ENCODE peak calls at places on chromosomes 5 and 9, in seven cellular contexts. One of them, this sample, is unnamed.
A peak's percentile ranks its signal among the peaks of the same experiment; 100 is the strongest.

GRCh38 chr9:72592501-72593403 is 71.3 kb downstream of the TMC1 start:
- DNase-seq in body of pancreas: peak; percentile 65
- DNase-seq in CD4-positive, alpha-beta memory T cell: peak; percentile 58
- DNase-seq in Panc1: peak; percentile 59
- DNase-seq in endodermal cell: peak; percentile 56
- DNase-seq in heart left ventricle: no peak
- DNase-seq in CD4-positive, CD25-positive, alpha-beta regulatory T cell: peak; percentile 52
- DNase-seq in this sample: no peak

GRCh38 chr5:150590979-150591411 is 49.5 kb upstream of the SYNPO start:
- DNase-seq in Panc1: no peak
- DNase-seq in body of pancreas: no peak
- DNase-seq in heart left ventricle: no peak
- DNase-seq in CD4-positive, alpha-beta memory T cell: no peak
- DNase-seq in CD4-positive, CD25-positive, alpha-beta regulatory T cell: no peak
- DNase-seq in endodermal cell: peak; percentile 64
- DNase-seq in this sample: peak; percentile 38

GRCh38 chr5:38434981-38435710 is 121.3 kb downstream of the LIFR start:
- DNase-seq in CD4-positive, CD25-positive, alpha-beta regulatory T cell: no peak
- DNase-seq in endodermal cell: no peak
- DNase-seq in heart left ventricle: no peak
- DNase-seq in body of pancreas: no peak
- DNase-seq in CD4-positive, alpha-beta memory T cell: no peak
- DNase-seq in Panc1: no peak
- DNase-seq in this sample: no peak

GRCh38 chr5:53507013-53507412 is 26.6 kb downstream of the FST start:
- DNase-seq in heart left ventricle: no peak
- DNase-seq in endodermal cell: no peak
- DNase-seq in CD4-positive, CD25-positive, alpha-beta regulatory T cell: no peak
- DNase-seq in body of pancreas: no peak
- DNase-seq in CD4-positive, alpha-beta memory T cell: no peak
- DNase-seq in Panc1: no peak
- DNase-seq in this sample: no peak

GRCh38 chr5:171596391-171596878 is 177.0 kb downstream of the FGF18 start:
- DNase-seq in Panc1: no peak
- DNase-seq in body of pancreas: no peak
- DNase-seq in endodermal cell: peak; percentile 86
- DNase-seq in CD4-positive, CD25-positive, alpha-beta regulatory T cell: no peak
- DNase-seq in heart left ventricle: peak; percentile 88
- DNase-seq in CD4-positive, alpha-beta memory T cell: no peak
- DNase-seq in this sample: peak; percentile 74

GRCh38 chr5:16304846-16305245 is 125.3 kb upstream of the MARCHF11 start:
- DNase-seq in Panc1: no peak
- DNase-seq in CD4-positive, alpha-beta memory T cell: no peak
- DNase-seq in endodermal cell: no peak
- DNase-seq in heart left ventricle: no peak
- DNase-seq in body of pancreas: no peak
- DNase-seq in CD4-positive, CD25-positive, alpha-beta regulatory T cell: no peak
- DNase-seq in this sample: no peak

GRCh38 chr9:93116049-93116961 is 17.7 kb downstream of the NINJ1 start:
- DNase-seq in heart left ventricle: peak; percentile 86
- DNase-seq in Panc1: no peak
- DNase-seq in CD4-positive, CD25-positive, alpha-beta regulatory T cell: no peak
- DNase-seq in CD4-positive, alpha-beta memory T cell: no peak
- DNase-seq in endodermal cell: peak; percentile 62
- DNase-seq in body of pancreas: peak; percentile 88
- DNase-seq in this sample: peak; percentile 94

GRCh38 chr5:174454464-174454863 is 269.9 kb upstream of the MSX2 start:
- DNase-seq in body of pancreas: no peak
- DNase-seq in CD4-positive, alpha-beta memory T cell: peak; percentile 55
- DNase-seq in heart left ventricle: no peak
- DNase-seq in endodermal cell: no peak
- DNase-seq in CD4-positive, CD25-positive, alpha-beta regulatory T cell: peak; percentile 12
- DNase-seq in Panc1: no peak
- DNase-seq in this sample: no peak

GRCh38 chr9:78989031-78989658 is 582.6 kb upstream of the TLE4 start:
- DNase-seq in heart left ventricle: no peak
- DNase-seq in endodermal cell: no peak
- DNase-seq in CD4-positive, CD25-positive, alpha-beta regulatory T cell: no peak
- DNase-seq in body of pancreas: no peak
- DNase-seq in CD4-positive, alpha-beta memory T cell: no peak
- DNase-seq in Panc1: no peak
- DNase-seq in this sample: no peak

GRCh38 chr5:167582263-167582662 is 709.2 kb upstream of the WWC1 start:
- DNase-seq in body of pancreas: no peak
- DNase-seq in Panc1: no peak
- DNase-seq in endodermal cell: no peak
- DNase-seq in CD4-positive, CD25-positive, alpha-beta regulatory T cell: no peak
- DNase-seq in CD4-positive, alpha-beta memory T cell: no peak
- DNase-seq in heart left ventricle: no peak
- DNase-seq in this sample: no peak

GRCh38 chr5:54171645-54172384 is 138.6 kb downstream of the ARL15 start:
- DNase-seq in heart left ventricle: no peak
- DNase-seq in endodermal cell: no peak
- DNase-seq in CD4-positive, CD25-positive, alpha-beta regulatory T cell: no peak
- DNase-seq in body of pancreas: peak; percentile 67
- DNase-seq in Panc1: no peak
- DNase-seq in CD4-positive, alpha-beta memory T cell: no peak
- DNase-seq in this sample: no peak

GRCh38 chr5:152556779-152557178 is 151.7 kb upstream of the NMUR2 start:
- DNase-seq in heart left ventricle: no peak
- DNase-seq in Panc1: no peak
- DNase-seq in CD4-positive, alpha-beta memory T cell: no peak
- DNase-seq in endodermal cell: no peak
- DNase-seq in body of pancreas: peak; percentile 7
- DNase-seq in CD4-positive, CD25-positive, alpha-beta regulatory T cell: no peak
- DNase-seq in this sample: no peak

GRCh38 chr9:134959126-134959970 is 41.6 kb upstream of the FCN1 start:
- DNase-seq in heart left ventricle: no peak
- DNase-seq in CD4-positive, alpha-beta memory T cell: no peak
- DNase-seq in endodermal cell: peak; percentile 22
- DNase-seq in body of pancreas: no peak
- DNase-seq in Panc1: no peak
- DNase-seq in CD4-positive, CD25-positive, alpha-beta regulatory T cell: no peak
- DNase-seq in this sample: peak; percentile 19

GRCh38 chr9:113011911-113012381 is at the start of gene ZNF883:
- DNase-seq in CD4-positive, alpha-beta memory T cell: peak; percentile 42
- DNase-seq in body of pancreas: peak; percentile 62
- DNase-seq in heart left ventricle: peak; percentile 71
- DNase-seq in Panc1: no peak
- DNase-seq in CD4-positive, CD25-positive, alpha-beta regulatory T cell: peak; percentile 26
- DNase-seq in endodermal cell: peak; percentile 93
- DNase-seq in this sample: peak; percentile 67

GRCh38 chr5:11715797-11716196 is 188.4 kb downstream of the CTNND2 start:
- DNase-seq in Panc1: no peak
- DNase-seq in endodermal cell: no peak
- DNase-seq in CD4-positive, alpha-beta memory T cell: no peak
- DNase-seq in CD4-positive, CD25-positive, alpha-beta regulatory T cell: no peak
- DNase-seq in body of pancreas: no peak
- DNase-seq in heart left ventricle: no peak
- DNase-seq in this sample: no peak

GRCh38 chr9:124347206-124347967 is 67.9 kb downstream of the PSMB7 start:
- DNase-seq in endodermal cell: no peak
- DNase-seq in Panc1: no peak
- DNase-seq in CD4-positive, CD25-positive, alpha-beta regulatory T cell: no peak
- DNase-seq in heart left ventricle: peak; percentile 41
- DNase-seq in CD4-positive, alpha-beta memory T cell: no peak
- DNase-seq in body of pancreas: no peak
- DNase-seq in this sample: peak; percentile 27

GRCh38 chr5:123116063-123116462 is 27.0 kb downstream of the PRDM6 start:
- DNase-seq in heart left ventricle: no peak
- DNase-seq in body of pancreas: no peak
- DNase-seq in CD4-positive, alpha-beta memory T cell: no peak
- DNase-seq in Panc1: no peak
- DNase-seq in CD4-positive, CD25-positive, alpha-beta regulatory T cell: no peak
- DNase-seq in endodermal cell: no peak
- DNase-seq in this sample: no peak

GRCh38 chr9:127965953-127966352 is 14.8 kb downstream of the EEIG1 start:
- DNase-seq in Panc1: no peak
- DNase-seq in CD4-positive, CD25-positive, alpha-beta regulatory T cell: no peak
- DNase-seq in endodermal cell: no peak
- DNase-seq in heart left ventricle: no peak
- DNase-seq in CD4-positive, alpha-beta memory T cell: no peak
- DNase-seq in body of pancreas: no peak
- DNase-seq in this sample: no peak

GRCh38 chr5:1515311-1515920 is 8.3 kb downstream of the LPCAT1 start:
- DNase-seq in body of pancreas: peak; percentile 1
- DNase-seq in Panc1: no peak
- DNase-seq in CD4-positive, CD25-positive, alpha-beta regulatory T cell: no peak
- DNase-seq in CD4-positive, alpha-beta memory T cell: no peak
- DNase-seq in endodermal cell: peak; percentile 67
- DNase-seq in heart left ventricle: peak; percentile 51
- DNase-seq in this sample: peak; percentile 34

GRCh38 chr5:81269751-81270686 is 31.4 kb upstream of the ZCCHC9 start:
- DNase-seq in Panc1: no peak
- DNase-seq in CD4-positive, CD25-positive, alpha-beta regulatory T cell: no peak
- DNase-seq in heart left ventricle: no peak
- DNase-seq in endodermal cell: peak; percentile 82
- DNase-seq in body of pancreas: no peak
- DNase-seq in CD4-positive, alpha-beta memory T cell: no peak
- DNase-seq in this sample: peak; percentile 51

GRCh38 chr9:118262191-118262590 is 558.0 kb downstream of the TLR4 start:
- DNase-seq in body of pancreas: no peak
- DNase-seq in CD4-positive, CD25-positive, alpha-beta regulatory T cell: no peak
- DNase-seq in Panc1: no peak
- DNase-seq in CD4-positive, alpha-beta memory T cell: no peak
- DNase-seq in heart left ventricle: no peak
- DNase-seq in endodermal cell: no peak
- DNase-seq in this sample: no peak

GRCh38 chr5:178625679-178626483 is 969 bp downstream of the CLK4 start:
- DNase-seq in CD4-positive, alpha-beta memory T cell: no peak
- DNase-seq in body of pancreas: no peak
- DNase-seq in CD4-positive, CD25-positive, alpha-beta regulatory T cell: no peak
- DNase-seq in endodermal cell: no peak
- DNase-seq in heart left ventricle: no peak
- DNase-seq in Panc1: no peak
- DNase-seq in this sample: no peak

GRCh38 chr9:109806506-109807115 is 26.6 kb downstream of the PALM2AKAP2 start:
- DNase-seq in CD4-positive, CD25-positive, alpha-beta regulatory T cell: no peak
- DNase-seq in heart left ventricle: no peak
- DNase-seq in body of pancreas: no peak
- DNase-seq in CD4-positive, alpha-beta memory T cell: no peak
- DNase-seq in Panc1: no peak
- DNase-seq in endodermal cell: no peak
- DNase-seq in this sample: no peak

DNA sequence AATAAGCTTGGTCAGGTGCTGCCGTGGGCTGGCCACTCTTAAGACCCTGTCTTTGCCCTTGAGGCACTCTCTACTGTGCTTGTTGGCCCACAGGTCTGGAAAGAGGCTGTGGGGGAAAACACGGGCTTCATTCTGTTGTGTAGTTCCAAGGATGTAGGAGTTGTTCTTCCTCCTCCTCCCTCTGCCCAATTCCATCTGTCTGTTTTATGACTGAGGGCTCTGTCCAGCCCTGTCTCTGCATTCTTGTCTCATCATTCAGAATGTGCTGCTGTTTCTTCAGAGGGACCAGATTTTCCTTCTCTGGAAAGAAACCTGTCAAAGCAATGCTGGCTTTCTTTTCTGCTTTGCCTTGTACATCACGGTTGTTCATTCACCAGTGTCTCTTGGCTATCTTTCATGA is 84.1 kb downstream of the MAP1B start:
- DNase-seq in Panc1: no peak
- DNase-seq in endodermal cell: no peak
- DNase-seq in heart left ventricle: no peak
- DNase-seq in CD4-positive, CD25-positive, alpha-beta regulatory T cell: no peak
- DNase-seq in body of pancreas: no peak
- DNase-seq in CD4-positive, alpha-beta memory T cell: no peak
- DNase-seq in this sample: no peak
- H3K36me3 ChIP-seq in Panc1: no peaks in the 10 kb centered on the region
- H3K36me3 ChIP-seq in endodermal cell: peaks cover 96% of the 10 kb centered on the region
- H3K36me3 ChIP-seq in heart left ventricle: peaks cover 60% of the 10 kb centered on the region
- H3K36me3 ChIP-seq in CD4-positive, CD25-positive, alpha-beta regulatory T cell: no peaks in the 10 kb centered on the region
- H3K36me3 ChIP-seq in body of pancreas: no peaks in the 10 kb centered on the region
- H3K36me3 ChIP-seq in CD4-positive, alpha-beta memory T cell: no peaks in the 10 kb centered on the region
- H3K36me3 ChIP-seq in this sample: no peaks in the 10 kb centered on the region

GRCh38 chr9:107874591-107875374 is 385.2 kb upstream of the KLF4 start:
- DNase-seq in endodermal cell: no peak
- DNase-seq in heart left ventricle: no peak
- DNase-seq in CD4-positive, CD25-positive, alpha-beta regulatory T cell: no peak
- DNase-seq in Panc1: no peak
- DNase-seq in CD4-positive, alpha-beta memory T cell: no peak
- DNase-seq in body of pancreas: no peak
- DNase-seq in this sample: no peak
- H3K4me3 ChIP-seq in endodermal cell: no peak overlapping the region
- H3K4me3 ChIP-seq in heart left ventricle: no peak overlapping the region
- H3K4me3 ChIP-seq in CD4-positive, CD25-positive, alpha-beta regulatory T cell: no peak overlapping the region
- H3K4me3 ChIP-seq in Panc1: no peak overlapping the region
- H3K4me3 ChIP-seq in CD4-positive, alpha-beta memory T cell: no peak overlapping the region
- H3K4me3 ChIP-seq in body of pancreas: no peak overlapping the region
- H3K4me3 ChIP-seq in this sample: no peak overlapping the region

DNA sequence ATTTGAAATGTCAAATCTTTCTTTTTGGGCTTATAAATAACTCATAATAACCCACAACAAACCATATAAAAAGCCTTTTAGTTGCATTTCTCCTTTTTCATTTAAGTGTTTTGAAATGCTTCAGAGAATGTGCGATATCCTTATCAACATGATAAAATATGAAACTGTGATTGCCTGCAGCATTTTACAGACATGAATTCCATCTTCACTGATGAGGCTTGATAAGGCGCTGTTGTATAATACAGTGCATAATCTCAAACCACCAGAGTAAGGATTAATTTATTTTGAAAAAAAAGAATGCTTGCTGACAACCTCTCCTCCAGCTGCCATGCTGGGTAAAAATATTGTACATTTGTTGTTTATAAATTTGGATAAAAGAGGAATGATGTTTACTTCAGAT is 216.8 kb downstream of the PBX3 start:
- DNase-seq in CD4-positive, alpha-beta memory T cell: no peak
- DNase-seq in CD4-positive, CD25-positive, alpha-beta regulatory T cell: no peak
- DNase-seq in endodermal cell: no peak
- DNase-seq in body of pancreas: no peak
- DNase-seq in Panc1: no peak
- DNase-seq in heart left ventricle: no peak
- DNase-seq in this sample: no peak
- H3K36me3 ChIP-seq in CD4-positive, alpha-beta memory T cell: peaks cover 5% of the 10 kb centered on the region
- H3K36me3 ChIP-seq in CD4-positive, CD25-positive, alpha-beta regulatory T cell: peaks cover 13% of the 10 kb centered on the region
- H3K36me3 ChIP-seq in endodermal cell: peaks cover 51% of the 10 kb centered on the region
- H3K36me3 ChIP-seq in body of pancreas: no peaks in the 10 kb centered on the region
- H3K36me3 ChIP-seq in Panc1: no peaks in the 10 kb centered on the region
- H3K36me3 ChIP-seq in heart left ventricle: peaks cover 73% of the 10 kb centered on the region
- H3K36me3 ChIP-seq in this sample: no peaks in the 10 kb centered on the region

GRCh38 chr9:16312116-16312515 is 558.4 kb downstream of the BNC2 start:
- DNase-seq in heart left ventricle: no peak
- DNase-seq in endodermal cell: no peak
- DNase-seq in Panc1: no peak
- DNase-seq in CD4-positive, alpha-beta memory T cell: no peak
- DNase-seq in CD4-positive, CD25-positive, alpha-beta regulatory T cell: no peak
- DNase-seq in body of pancreas: no peak
- DNase-seq in this sample: no peak

GRCh38 chr9:16309350-16310271 is 560.9 kb downstream of the BNC2 start:
- DNase-seq in endodermal cell: no peak
- DNase-seq in CD4-positive, alpha-beta memory T cell: no peak
- DNase-seq in body of pancreas: peak; percentile 30
- DNase-seq in Panc1: no peak
- DNase-seq in CD4-positive, CD25-positive, alpha-beta regulatory T cell: no peak
- DNase-seq in heart left ventricle: peak; percentile 65
- DNase-seq in this sample: no peak

GRCh38 chr9:16308645-16309044 is 561.8 kb downstream of the BNC2 start:
- DNase-seq in body of pancreas: no peak
- DNase-seq in endodermal cell: no peak
- DNase-seq in heart left ventricle: no peak
- DNase-seq in CD4-positive, CD25-positive, alpha-beta regulatory T cell: no peak
- DNase-seq in CD4-positive, alpha-beta memory T cell: no peak
- DNase-seq in Panc1: no peak
- DNase-seq in this sample: no peak

GRCh38 chr9:16312962-16313546 is 557.4 kb downstream of the BNC2 start:
- DNase-seq in CD4-positive, CD25-positive, alpha-beta regulatory T cell: no peak
- DNase-seq in heart left ventricle: no peak
- DNase-seq in CD4-positive, alpha-beta memory T cell: no peak
- DNase-seq in endodermal cell: no peak
- DNase-seq in Panc1: no peak
- DNase-seq in body of pancreas: no peak
- DNase-seq in this sample: no peak

GRCh38 chr9:16310288-16311145 is 560.0 kb downstream of the BNC2 start:
- DNase-seq in body of pancreas: no peak
- DNase-seq in CD4-positive, CD25-positive, alpha-beta regulatory T cell: no peak
- DNase-seq in heart left ventricle: no peak
- DNase-seq in CD4-positive, alpha-beta memory T cell: no peak
- DNase-seq in endodermal cell: no peak
- DNase-seq in Panc1: no peak
- DNase-seq in this sample: no peak
- H3K4me3 ChIP-seq in body of pancreas: no peak overlapping the region
- H3K4me3 ChIP-seq in CD4-positive, CD25-positive, alpha-beta regulatory T cell: no peak overlapping the region
- H3K4me3 ChIP-seq in heart left ventricle: no peak overlapping the region
- H3K4me3 ChIP-seq in CD4-positive, alpha-beta memory T cell: no peak overlapping the region
- H3K4me3 ChIP-seq in endodermal cell: no peak overlapping the region
- H3K4me3 ChIP-seq in Panc1: no peak overlapping the region
- H3K4me3 ChIP-seq in this sample: no peak overlapping the region

This sample was measured in left lung.